ENCODE peak calls at places on chromosomes 7 and 10, in six cellular contexts. One of them, this sample, is unnamed.

GRCh38 chr7:132463922-132464321 is 112.3 kb downstream of the PLXNA4 start:
- DNase-seq in endodermal cell: no peak
- DNase-seq in neural progenitor cell: no peak
- DNase-seq in HCT116: no peak
- DNase-seq in cardiac fibroblast: no peak
- DNase-seq in OCI-LY7: no peak
- DNase-seq in this sample: no peak

GRCh38 chr10:102491136-102491535 is 11.4 kb downstream of the ACTR1A start:
- DNase-seq in endodermal cell: no peak
- DNase-seq in neural progenitor cell: no peak
- DNase-seq in HCT116: no peak
- DNase-seq in cardiac fibroblast: no peak
- DNase-seq in OCI-LY7: no peak
- DNase-seq in this sample: no peak

GRCh38 chr10:32253300-32253699 is 93.7 kb downstream of the EPC1 start:
- DNase-seq in endodermal cell: peak
- DNase-seq in neural progenitor cell: no peak
- DNase-seq in HCT116: peak
- DNase-seq in cardiac fibroblast: no peak
- DNase-seq in OCI-LY7: no peak
- DNase-seq in this sample: no peak

GRCh38 chr7:118803-119376 is 73.5 kb upstream of the FAM20C start:
- DNase-seq in endodermal cell: no peak
- DNase-seq in neural progenitor cell: no peak
- DNase-seq in HCT116: no peak
- DNase-seq in cardiac fibroblast: no peak
- DNase-seq in OCI-LY7: no peak
- DNase-seq in this sample: no peak

GRCh38 chr10:106795619-106796018 is 368.9 kb downstream of the SORCS1 start:
- DNase-seq in endodermal cell: peak
- DNase-seq in neural progenitor cell: peak
- DNase-seq in HCT116: no peak
- DNase-seq in cardiac fibroblast: peak
- DNase-seq in OCI-LY7: no peak
- DNase-seq in this sample: peak

GRCh38 chr10:102675151-102675886 is 31.0 kb downstream of the TRIM8 start:
- DNase-seq in endodermal cell: no peak
- DNase-seq in neural progenitor cell: peak
- DNase-seq in HCT116: no peak
- DNase-seq in cardiac fibroblast: no peak
- DNase-seq in OCI-LY7: no peak
- DNase-seq in this sample: peak

GRCh38 chr7:50497968-50498367 is 47.8 kb upstream of the FIGNL1 start:
- DNase-seq in endodermal cell: no peak
- DNase-seq in neural progenitor cell: no peak
- DNase-seq in HCT116: no peak
- DNase-seq in cardiac fibroblast: peak
- DNase-seq in OCI-LY7: no peak
- DNase-seq in this sample: no peak

GRCh38 chr10:119655566-119656001 is 4.4 kb downstream of the BAG3 start:
- DNase-seq in endodermal cell: no peak
- DNase-seq in neural progenitor cell: no peak
- DNase-seq in HCT116: no peak
- DNase-seq in cardiac fibroblast: peak
- DNase-seq in OCI-LY7: no peak
- DNase-seq in this sample: no peak

GRCh38 chr7:158248816-158249215 is 338.8 kb downstream of the PTPRN2 start:
- DNase-seq in endodermal cell: peak
- DNase-seq in neural progenitor cell: no peak
- DNase-seq in HCT116: no peak
- DNase-seq in cardiac fibroblast: no peak
- DNase-seq in OCI-LY7: no peak
- DNase-seq in this sample: no peak

GRCh38 chr7:104272767-104273384 is 55.5 kb upstream of the LHFPL3 start:
- DNase-seq in endodermal cell: no peak
- DNase-seq in neural progenitor cell: no peak
- DNase-seq in HCT116: peak
- DNase-seq in cardiac fibroblast: peak
- DNase-seq in OCI-LY7: peak
- DNase-seq in this sample: peak

GRCh38 chr7:36746347-36746746 is 22.1 kb upstream of the AOAH start:
- DNase-seq in endodermal cell: no peak
- DNase-seq in neural progenitor cell: no peak
- DNase-seq in HCT116: no peak
- DNase-seq in cardiac fibroblast: peak
- DNase-seq in OCI-LY7: no peak
- DNase-seq in this sample: no peak

GRCh38 chr7:98963305-98963704 is 85.0 kb downstream of the TRRAP start:
- DNase-seq in endodermal cell: no peak
- DNase-seq in neural progenitor cell: no peak
- DNase-seq in HCT116: no peak
- DNase-seq in cardiac fibroblast: no peak
- DNase-seq in OCI-LY7: no peak
- DNase-seq in this sample: no peak

GRCh38 chr7:78675511-78675910 is 778.0 kb downstream of the MAGI2 start:
- DNase-seq in endodermal cell: no peak
- DNase-seq in neural progenitor cell: no peak
- DNase-seq in HCT116: no peak
- DNase-seq in cardiac fibroblast: no peak
- DNase-seq in OCI-LY7: no peak
- DNase-seq in this sample: no peak

GRCh38 chr7:158021836-158022235 is 565.8 kb downstream of the PTPRN2 start:
- DNase-seq in endodermal cell: peak
- DNase-seq in neural progenitor cell: no peak
- DNase-seq in HCT116: no peak
- DNase-seq in cardiac fibroblast: no peak
- DNase-seq in OCI-LY7: no peak
- DNase-seq in this sample: no peak

GRCh38 chr7:17486835-17487234 is 188.4 kb downstream of the AHR start:
- DNase-seq in endodermal cell: no peak
- DNase-seq in neural progenitor cell: no peak
- DNase-seq in HCT116: no peak
- DNase-seq in cardiac fibroblast: no peak
- DNase-seq in OCI-LY7: no peak
- DNase-seq in this sample: no peak

GRCh38 chr10:7444576-7445226 is 33.9 kb upstream of the SFMBT2 start:
- DNase-seq in endodermal cell: no peak
- DNase-seq in neural progenitor cell: peak
- DNase-seq in HCT116: no peak
- DNase-seq in cardiac fibroblast: no peak
- DNase-seq in OCI-LY7: no peak
- DNase-seq in this sample: peak

GRCh38 chr10:71269301-71270288 is 49.5 kb upstream of the SLC29A3 start:
- DNase-seq in endodermal cell: peak
- DNase-seq in neural progenitor cell: peak
- DNase-seq in HCT116: no peak
- DNase-seq in cardiac fibroblast: peak
- DNase-seq in OCI-LY7: no peak
- DNase-seq in this sample: no peak

GRCh38 chr10:8084799-8085198 is 30.3 kb downstream of the GATA3 start:
- DNase-seq in endodermal cell: no peak
- DNase-seq in neural progenitor cell: no peak
- DNase-seq in HCT116: no peak
- DNase-seq in cardiac fibroblast: no peak
- DNase-seq in OCI-LY7: no peak
- DNase-seq in this sample: no peak

GRCh38 chr10:123772645-123773508 is 106.7 kb downstream of the GPR26 start:
- DNase-seq in endodermal cell: no peak
- DNase-seq in neural progenitor cell: no peak
- DNase-seq in HCT116: no peak
- DNase-seq in cardiac fibroblast: no peak
- DNase-seq in OCI-LY7: no peak
- DNase-seq in this sample: peak

GRCh38 chr7:45069444-45070253 is 19.1 kb downstream of the NACAD start:
- DNase-seq in endodermal cell: no peak
- DNase-seq in neural progenitor cell: no peak
- DNase-seq in HCT116: no peak
- DNase-seq in cardiac fibroblast: no peak
- DNase-seq in OCI-LY7: no peak
- DNase-seq in this sample: no peak

GRCh38 chr10:3132036-3133025 is 40.3 kb downstream of the PITRM1 start:
- DNase-seq in endodermal cell: no peak
- DNase-seq in neural progenitor cell: no peak
- DNase-seq in HCT116: no peak
- DNase-seq in cardiac fibroblast: no peak
- DNase-seq in OCI-LY7: no peak
- DNase-seq in this sample: no peak

GRCh38 chr7:132240262-132240661 is 336.0 kb downstream of the PLXNA4 start:
- DNase-seq in endodermal cell: no peak
- DNase-seq in neural progenitor cell: no peak
- DNase-seq in HCT116: no peak
- DNase-seq in cardiac fibroblast: no peak
- DNase-seq in OCI-LY7: no peak
- DNase-seq in this sample: no peak

GRCh38 chr7:72032934-72033333 is 379.2 kb downstream of the CALN1 start:
- DNase-seq in endodermal cell: no peak
- DNase-seq in neural progenitor cell: no peak
- DNase-seq in HCT116: no peak
- DNase-seq in cardiac fibroblast: no peak
- DNase-seq in OCI-LY7: no peak
- DNase-seq in this sample: no peak

GRCh38 chr7:28096713-28097112 is 83.9 kb downstream of the JAZF1 start:
- DNase-seq in endodermal cell: peak
- DNase-seq in neural progenitor cell: peak
- DNase-seq in HCT116: peak
- DNase-seq in cardiac fibroblast: peak
- DNase-seq in OCI-LY7: peak
- DNase-seq in this sample: peak

GRCh38 chr7:142523821-142524460 is 225.3 kb upstream of the PRSS1 start:
- DNase-seq in endodermal cell: no peak
- DNase-seq in neural progenitor cell: no peak
- DNase-seq in HCT116: no peak
- DNase-seq in cardiac fibroblast: no peak
- DNase-seq in OCI-LY7: no peak
- DNase-seq in this sample: no peak

GRCh38 chr7:35424440-35424839 is 170.5 kb upstream of the TBX20 start:
- DNase-seq in endodermal cell: no peak
- DNase-seq in neural progenitor cell: no peak
- DNase-seq in HCT116: no peak
- DNase-seq in cardiac fibroblast: no peak
- DNase-seq in OCI-LY7: no peak
- DNase-seq in this sample: no peak

GRCh38 chr7:35424869-35425495 is 171.1 kb upstream of the TBX20 start:
- DNase-seq in endodermal cell: peak
- DNase-seq in neural progenitor cell: peak
- DNase-seq in HCT116: peak
- DNase-seq in cardiac fibroblast: peak
- DNase-seq in OCI-LY7: peak
- DNase-seq in this sample: peak

GRCh38 chr7:35418716-35419425 is 165.0 kb upstream of the TBX20 start:
- DNase-seq in endodermal cell: no peak
- DNase-seq in neural progenitor cell: peak
- DNase-seq in HCT116: no peak
- DNase-seq in cardiac fibroblast: no peak
- DNase-seq in OCI-LY7: no peak
- DNase-seq in this sample: no peak

GRCh38 chr7:35420657-35421056 is 166.8 kb upstream of the TBX20 start:
- DNase-seq in endodermal cell: no peak
- DNase-seq in neural progenitor cell: no peak
- DNase-seq in HCT116: no peak
- DNase-seq in cardiac fibroblast: peak
- DNase-seq in OCI-LY7: no peak
- DNase-seq in this sample: no peak

GRCh38 chr7:35422715-35423114 is 168.8 kb upstream of the TBX20 start:
- DNase-seq in endodermal cell: no peak
- DNase-seq in neural progenitor cell: no peak
- DNase-seq in HCT116: no peak
- DNase-seq in cardiac fibroblast: no peak
- DNase-seq in OCI-LY7: no peak
- DNase-seq in this sample: no peak
- H3K4me3 ChIP-seq in endodermal cell: no peak
- H3K4me3 ChIP-seq in neural progenitor cell: no peak
- H3K4me3 ChIP-seq in HCT116: no peak
- H3K4me3 ChIP-seq in cardiac fibroblast: no peak
- H3K4me3 ChIP-seq in OCI-LY7: no peak
- H3K4me3 ChIP-seq in this sample: no peak

DNA sequence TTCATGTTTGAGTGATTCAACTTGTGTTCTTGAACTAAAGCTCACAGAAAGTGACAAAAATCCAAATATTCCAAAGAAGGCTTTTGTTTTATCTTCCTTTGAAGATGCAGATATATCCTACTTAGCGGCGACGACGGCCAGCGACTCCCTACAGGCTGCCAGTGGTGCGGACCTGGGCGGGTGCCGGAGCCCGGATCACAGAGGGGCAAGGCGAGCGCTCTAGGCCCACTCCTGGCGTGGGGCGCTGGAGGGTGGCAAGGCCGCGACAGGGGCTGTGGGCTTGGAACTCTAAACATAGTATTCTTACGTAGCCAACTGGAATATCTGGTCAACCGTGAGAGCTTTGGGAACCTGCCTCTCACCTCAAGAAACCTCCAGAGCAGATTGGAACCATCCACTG is 914 bp upstream of the GIMAP7 start:
- DNase-seq in endodermal cell: no peak
- DNase-seq in neural progenitor cell: no peak
- DNase-seq in HCT116: no peak
- DNase-seq in cardiac fibroblast: no peak
- DNase-seq in OCI-LY7: no peak
- DNase-seq in this sample: no peak
- H3K4me3 ChIP-seq in endodermal cell: no peak
- H3K4me3 ChIP-seq in neural progenitor cell: no peak
- H3K4me3 ChIP-seq in HCT116: no peak
- H3K4me3 ChIP-seq in cardiac fibroblast: no peak
- H3K4me3 ChIP-seq in OCI-LY7: no peak
- H3K4me3 ChIP-seq in this sample: no peak

GRCh38 chr7:22662490-22663145 is 64.4 kb upstream of the IL6 start:
- DNase-seq in endodermal cell: no peak
- DNase-seq in neural progenitor cell: no peak
- DNase-seq in HCT116: no peak
- DNase-seq in cardiac fibroblast: no peak
- DNase-seq in OCI-LY7: no peak
- DNase-seq in this sample: peak
- H3K4me3 ChIP-seq in endodermal cell: no peak
- H3K4me3 ChIP-seq in neural progenitor cell: no peak
- H3K4me3 ChIP-seq in HCT116: no peak
- H3K4me3 ChIP-seq in cardiac fibroblast: no peak
- H3K4me3 ChIP-seq in OCI-LY7: no peak
- H3K4me3 ChIP-seq in this sample: no peak

GRCh38 chr7:69953319-69954067 is 355.2 kb downstream of the AUTS2 start:
- DNase-seq in endodermal cell: no peak
- DNase-seq in neural progenitor cell: no peak
- DNase-seq in HCT116: no peak
- DNase-seq in cardiac fibroblast: no peak
- DNase-seq in OCI-LY7: peak
- DNase-seq in this sample: peak
- H3K4me3 ChIP-seq in endodermal cell: no peak
- H3K4me3 ChIP-seq in neural progenitor cell: no peak
- H3K4me3 ChIP-seq in HCT116: no peak
- H3K4me3 ChIP-seq in cardiac fibroblast: no peak
- H3K4me3 ChIP-seq in OCI-LY7: peak
- H3K4me3 ChIP-seq in this sample: no peak

GRCh38 chr10:15200626-15201025 is 32.1 kb upstream of the NMT2 start:
- DNase-seq in endodermal cell: no peak
- DNase-seq in neural progenitor cell: no peak
- DNase-seq in HCT116: peak
- DNase-seq in cardiac fibroblast: peak
- DNase-seq in OCI-LY7: no peak
- DNase-seq in this sample: no peak
- H3K4me3 ChIP-seq in endodermal cell: no peak
- H3K4me3 ChIP-seq in neural progenitor cell: no peak
- H3K4me3 ChIP-seq in HCT116: peak
- H3K4me3 ChIP-seq in cardiac fibroblast: no peak
- H3K4me3 ChIP-seq in OCI-LY7: no peak
- H3K4me3 ChIP-seq in this sample: no peak

GRCh38 chr10:96718304-96718990 is 1.9 kb downstream of the PIK3AP1 start:
- DNase-seq in endodermal cell: no peak
- DNase-seq in neural progenitor cell: no peak
- DNase-seq in HCT116: no peak
- DNase-seq in cardiac fibroblast: no peak
- DNase-seq in OCI-LY7: peak
- DNase-seq in this sample: no peak
- H3K4me3 ChIP-seq in endodermal cell: no peak
- H3K4me3 ChIP-seq in neural progenitor cell: no peak
- H3K4me3 ChIP-seq in HCT116: no peak
- H3K4me3 ChIP-seq in cardiac fibroblast: no peak
- H3K4me3 ChIP-seq in OCI-LY7: peak
- H3K4me3 ChIP-seq in this sample: peak

This sample was measured in GM12865.